ENCODE peak calls at places on chromosome 7, in seven cellular contexts. V is mesendoderm, Z is trophoblast cell, T is neuronal stem cell, C is mesenchymal stem cell, P is IMR-90, K is H1. M is an unnamed sample.

GRCh38 chr7:2097492-2097891 is 135.3 kb downstream of the MAD1L1 start:
- DNase-seq in T (no peak), P (no peak), Z (no peak), C (no peak), K (no peak), V (no peak), M (no peak)

GRCh38 chr7:40839881-40840280 is 705.1 kb downstream of the SUGCT start:
- DNase-seq in Z (no peak), P (peak; percentile 14), V (peak; percentile 57), K (no peak), C (no peak), T (no peak), M (no peak)

GRCh38 chr7:6652446-6653011 is 15.4 kb downstream of the ZNF316 start:
- DNase-seq in C (no peak), P (no peak), T (no peak), K (no peak), Z (no peak), V (no peak), M (no peak)

GRCh38 chr7:99997545-99998137 is 17.8 kb upstream of the ZKSCAN1 start:
- DNase-seq in Z (peak; percentile 57), T (peak; percentile 42), P (no peak), K (no peak), C (no peak), V (peak; percentile 76), M (peak; percentile 67)

GRCh38 chr7:5248201-5248885 is 34.4 kb upstream of the SLC29A4 start:
- DNase-seq in V (no peak), P (peak; percentile 21), C (no peak), Z (no peak), K (no peak), T (no peak), M (no peak)

GRCh38 chr7:7175075-7175695 is 7.2 kb upstream of the C1GALT1 start:
- DNase-seq in C (no peak), K (no peak), P (no peak), Z (peak; percentile 79), T (no peak), V (no peak), M (no peak)

GRCh38 chr7:82335927-82336326 is 107.7 kb downstream of the CACNA2D1 start:
- DNase-seq in Z (no peak), V (peak; percentile 29), C (no peak), K (no peak), P (peak; percentile 66), T (no peak), M (no peak)

GRCh38 chr7:126657599-126658358 is 595.0 kb downstream of the GRM8 start:
- DNase-seq in P (no peak), V (no peak), Z (no peak), K (no peak), T (no peak), C (no peak), M (no peak)

GRCh38 chr7:11170863-11171568 is 197.3 kb downstream of the PHF14 start:
- DNase-seq in C (no peak), T (no peak), K (no peak), V (no peak), P (no peak), Z (no peak), M (no peak)

GRCh38 chr7:7772385-7772784 is 54.0 kb upstream of the RPA3 start:
- DNase-seq in P (peak; percentile 67), T (no peak), V (no peak), C (peak; percentile 63), Z (no peak), K (no peak), M (no peak)

GRCh38 chr7:151781161-151781845 is 95.6 kb downstream of the PRKAG2 start:
- DNase-seq in K (no peak), V (no peak), Z (no peak), C (no peak), T (no peak), P (no peak), M (no peak)

GRCh38 chr7:114663502-114663901 is 248.9 kb downstream of the FOXP2 start:
- DNase-seq in T (peak; percentile 14), C (peak; percentile 24), V (peak; percentile 59), P (peak; percentile 34), K (no peak), Z (peak; percentile 37), M (no peak)

GRCh38 chr7:28984631-28985030 is 26.5 kb upstream of the TRIL start:
- DNase-seq in Z (peak; percentile 53), C (peak; percentile 84), T (peak; percentile 31), P (peak; percentile 85), K (no peak), V (peak; percentile 81), M (peak; percentile 44)

GRCh38 chr7:45573636-45574470 is at the start of gene ADCY1:
- DNase-seq in P (no peak), Z (no peak), V (no peak), T (peak; percentile 54), K (no peak), C (no peak), M (no peak)

GRCh38 chr7:46811529-46811928 is 770.4 kb downstream of the TNS3 start:
- DNase-seq in P (peak; percentile 97), V (peak; percentile 73), Z (no peak), T (no peak), C (peak; percentile 96), K (no peak), M (no peak)

GRCh38 chr7:22875475-22875874 is 52.8 kb upstream of the TOMM7 start:
- DNase-seq in C (no peak), Z (no peak), P (no peak), T (no peak), V (no peak), K (no peak), M (no peak)

GRCh38 chr7:33517191-33517590 is 387.8 kb downstream of the BBS9 start:
- DNase-seq in T (no peak), V (no peak), C (no peak), K (no peak), P (no peak), Z (peak; percentile 94), M (no peak)

GRCh38 chr7:139647812-139648616 is 124.5 kb downstream of the CLEC2L start:
- DNase-seq in Z (no peak), C (peak; percentile 34), K (no peak), T (no peak), P (peak; percentile 39), V (peak; percentile 56), M (no peak)

GRCh38 chr7:32774411-32774970 is 117.1 kb downstream of the KBTBD2 start:
- DNase-seq in P (no peak), T (no peak), Z (no peak), V (no peak), K (no peak), C (no peak), M (no peak)

GRCh38 chr7:103075337-103075918 is 488 bp downstream of the ARMC10 start:
- DNase-seq in V (peak; percentile 64), P (peak; percentile 62), K (peak; percentile 57), C (peak; percentile 59), T (peak; percentile 48), Z (peak; percentile 60), M (peak; percentile 89)

GRCh38 chr7:90594791-90595317 is 1.3 kb upstream of the CDK14 start:
- DNase-seq in T (peak; percentile 18), C (peak; percentile 73), Z (no peak), P (peak; percentile 91), V (peak; percentile 92), K (peak; percentile 63), M (peak; percentile 53)

GRCh38 chr7:17392846-17393245 is 94.4 kb downstream of the AHR start:
- DNase-seq in C (no peak), Z (no peak), T (no peak), K (no peak), P (peak; percentile 86), V (no peak), M (no peak)

GRCh38 chr7:72321637-72322036 is 90.5 kb downstream of the CALN1 start:
- DNase-seq in P (no peak), T (no peak), V (no peak), C (no peak), Z (no peak), K (no peak), M (no peak)

GRCh38 chr7:72321081-72321480 is 91.1 kb downstream of the CALN1 start:
- DNase-seq in T (no peak), V (no peak), P (no peak), Z (no peak), K (no peak), C (no peak), M (no peak)

GRCh38 chr7:72313906-72314305 is 98.2 kb downstream of the CALN1 start:
- DNase-seq in T (no peak), K (no peak), V (no peak), P (no peak), Z (no peak), C (no peak), M (no peak)

GRCh38 chr7:72316148-72316547 is 96.0 kb downstream of the CALN1 start:
- DNase-seq in C (no peak), K (no peak), P (no peak), V (no peak), T (no peak), Z (peak; percentile 18), M (no peak)

GRCh38 chr7:72317335-72317734 is 94.8 kb downstream of the CALN1 start:
- DNase-seq in Z (no peak), V (no peak), T (no peak), K (no peak), C (no peak), P (no peak), M (no peak)
- H2BK120ac ChIP-seq in Z (no peak overlapping the region), V (no peak overlapping the region), T (no peak overlapping the region), K (no peak overlapping the region), C (no peak overlapping the region), P (no peak overlapping the region), M (no peak overlapping the region)

GRCh38 chr7:91634485-91635177 is 245.9 kb downstream of the MTERF1 start:
- DNase-seq in P (no peak), C (no peak), V (no peak), Z (no peak), T (no peak), K (no peak), M (no peak)

GRCh38 chr7:91628742-91629141 is 251.8 kb downstream of the MTERF1 start:
- DNase-seq in T (no peak), Z (no peak), K (no peak), V (no peak), P (no peak), C (no peak), M (no peak)

GRCh38 chr7:91632234-91632947 is 248.1 kb downstream of the MTERF1 start:
- DNase-seq in P (no peak), V (peak; percentile 64), K (no peak), Z (no peak), T (no peak), C (no peak), M (no peak)

GRCh38 chr7:91632948-91633519 is 247.5 kb downstream of the MTERF1 start:
- DNase-seq in K (no peak), T (no peak), V (peak; percentile 21), Z (peak; percentile 1), C (no peak), P (no peak), M (no peak)

GRCh38 chr7:91630581-91631370 is 249.7 kb downstream of the MTERF1 start:
- DNase-seq in T (no peak), C (no peak), K (no peak), P (no peak), Z (no peak), V (no peak), M (no peak)
- H2BK120ac ChIP-seq in T (no peak overlapping the region), C (no peak overlapping the region), K (no peak overlapping the region), P (no peak overlapping the region), Z (no peak overlapping the region), V (no peak overlapping the region), M (no peak overlapping the region)

GRCh38 chr7:66939325-66939724 is 18.3 kb downstream of the TMEM248 start:
- DNase-seq in V (no peak), T (no peak), P (no peak), Z (no peak), K (no peak), C (no peak), M (no peak)
- H2BK120ac ChIP-seq in V (no peak overlapping the region), T (no peak overlapping the region), P (no peak overlapping the region), Z (no peak overlapping the region), K (no peak overlapping the region), C (no peak overlapping the region), M (no peak overlapping the region)

GRCh38 chr7:88328787-88329186 is 22.1 kb upstream of the STEAP4 start:
- DNase-seq in V (no peak), K (no peak), C (no peak), Z (no peak), T (no peak), P (no peak), M (no peak)
- H2BK120ac ChIP-seq in V (no peak overlapping the region), K (no peak overlapping the region), C (no peak overlapping the region), Z (no peak overlapping the region), T (no peak overlapping the region), P (no peak overlapping the region), M (no peak overlapping the region)

M was measured in H9.